ENCODE peak calls at places on chromosomes 12 and 14, in four cellular contexts. E is stimulated activated CD4-positive, alpha-beta T cell treated with anti-CD3 and anti-CD28 coated beads, Interleukin-15, amount 100 ng/mL, for 24 hours; B is neural progenitor cell; K is GM10248. X is an unnamed sample.

GRCh38 chr12:67506739-67507138 is 141.8 kb upstream of the DYRK2 start:
- DNase-seq in K (no peak), B (peak), E (no peak), X (no peak)

GRCh38 chr12:57160741-57161140 is 13.3 kb upstream of the LRP1-AS start:
- DNase-seq in E (no peak), B (no peak), K (no peak), X (no peak)

GRCh38 chr14:38866461-38866860 is 236.6 kb downstream of the SEC23A start:
- DNase-seq in E (no peak), K (no peak), B (no peak), X (no peak)

GRCh38 chr14:89349196-89350008 is 67.6 kb downstream of the FOXN3 start:
- DNase-seq in E (no peak), B (peak), K (no peak), X (peak)

GRCh38 chr12:88015825-88016224 is 13.4 kb downstream of the C12orf50 start:
- DNase-seq in K (no peak), E (no peak), B (no peak), X (no peak)

GRCh38 chr12:69873429-69873828 is 48.4 kb downstream of the MYRFL start:
- DNase-seq in B (no peak), K (no peak), E (no peak), X (no peak)

GRCh38 chr12:63899396-63899795 is 54.9 kb downstream of the SRGAP1 start:
- DNase-seq in K (no peak), E (no peak), B (no peak), X (no peak)

GRCh38 chr12:21656931-21657335 is 709 bp downstream of the LDHB start:
- DNase-seq in B (peak), E (peak), K (peak), X (peak)

GRCh38 chr14:68409355-68409754 is 383.5 kb downstream of the ZFP36L1 start:
- DNase-seq in B (no peak), E (no peak), K (no peak), X (no peak)

GRCh38 chr12:89962648-89963047 is 254.0 kb upstream of the ATP2B1 start:
- DNase-seq in B (no peak), K (no peak), E (no peak), X (no peak)

GRCh38 chr14:27528328-27528727 is 930.5 kb upstream of the NOVA1 start:
- DNase-seq in B (peak), E (no peak), K (no peak), X (peak)

GRCh38 chr12:41274643-41275042 is 86.5 kb downstream of the PDZRN4 start:
- DNase-seq in B (no peak), K (no peak), E (no peak), X (no peak)

GRCh38 chr14:74221741-74222140 is 17.5 kb upstream of the VSX2 start:
- DNase-seq in K (no peak), B (peak), E (no peak), X (no peak)

GRCh38 chr12:18461738-18462137 is 200.4 kb downstream of the PIK3C2G start:
- DNase-seq in E (no peak), B (no peak), K (no peak), X (no peak)

GRCh38 chr14:79056879-79057278 is 886.7 kb downstream of the NRXN3 start:
- DNase-seq in B (no peak), E (no peak), K (no peak), X (no peak)

GRCh38 chr12:71477609-71478008 is 38.0 kb downstream of the LGR5 start:
- DNase-seq in E (no peak), B (no peak), K (no peak), X (no peak)

GRCh38 chr12:113803829-113804140 is 162.3 kb downstream of the RBM19 start:
- DNase-seq in B (no peak), K (no peak), E (no peak), X (no peak)

GRCh38 chr12:107884769-107885694 is 110.5 kb downstream of the ASCL4 start:
- DNase-seq in B (peak), E (peak), K (peak), X (peak)

GRCh38 chr12:27589419-27589818 is 65.4 kb downstream of the PPFIBP1 start:
- DNase-seq in B (no peak), K (no peak), E (no peak), X (no peak)

GRCh38 chr12:5689773-5690172 is 255.3 kb downstream of the ANO2 start:
- DNase-seq in B (no peak), E (no peak), K (no peak), X (no peak)

GRCh38 chr14:58362798-58363412 is 32.8 kb upstream of the TOMM20L start:
- DNase-seq in E (no peak), B (peak), K (peak), X (no peak)

GRCh38 chr12:89650239-89650638 is 58.4 kb downstream of the ATP2B1 start:
- DNase-seq in B (no peak), E (no peak), K (no peak), X (no peak)

GRCh38 chr14:96100171-96101064 is 61.3 kb downstream of the C14orf132 start:
- DNase-seq in B (peak), K (peak), E (peak), X (peak)

GRCh38 chr12:108106599-108106998 is 22.5 kb upstream of the WSCD2 start:
- DNase-seq in K (no peak), B (peak), E (no peak), X (no peak)

GRCh38 chr12:11534064-11534463 is 115.4 kb upstream of the ETV6 start:
- DNase-seq in K (no peak), B (no peak), E (no peak), X (no peak)

GRCh38 chr14:105492966-105493871 is 2.2 kb downstream of the TEDC1 start:
- DNase-seq in E (peak), K (no peak), B (no peak), X (no peak)

GRCh38 chr12:108568653-108569154 is 6.3 kb downstream of the ISCU start:
- DNase-seq in B (no peak), K (peak), E (peak), X (no peak)

GRCh38 chr12:53048780-53049401 is 974 bp upstream of the TNS2 start:
- DNase-seq in E (no peak), K (no peak), B (peak), X (peak)

GRCh38 chr12:112303004-112303403 is 79.2 kb downstream of the HECTD4 start:
- DNase-seq in B (no peak), K (peak), E (peak), X (no peak)

GRCh38 chr12:1590083-1590979 is 4.0 kb downstream of the FBXL14 start:
- DNase-seq in K (no peak), B (peak), E (no peak), X (no peak)

GRCh38 chr12:65414526-65414925 is 136.0 kb downstream of the MSRB3 start:
- DNase-seq in E (no peak), K (no peak), B (no peak), X (no peak)

GRCh38 chr14:90487462-90487861 is 90.6 kb downstream of the CALM1 start:
- DNase-seq in E (no peak), K (peak), B (no peak), X (no peak)

GRCh38 chr12:85076688-85077430 is 40.7 kb downstream of the LRRIQ1 start:
- DNase-seq in K (peak), B (peak), E (no peak), X (no peak)

GRCh38 chr12:50686406-50686805 is 77.5 kb upstream of the ATF1 start:
- DNase-seq in E (no peak), K (no peak), B (no peak), X (no peak)

GRCh38 chr12:40016960-40017359 is 88.9 kb downstream of the SLC2A13 start:
- DNase-seq in K (no peak), B (no peak), E (no peak), X (no peak)

GRCh38 chr12:52435659-52435999 is 1.5 kb upstream of the KRT75 start:
- DNase-seq in B (no peak), K (no peak), E (no peak), X (no peak)

GRCh38 chr12:48997719-48998496 is 1.3 kb downstream of the DDN start:
- DNase-seq in E (peak), K (peak), B (peak), X (peak)

GRCh38 chr12:46371718-46372130 is 849 bp downstream of the SLC38A2 start:
- DNase-seq in K (peak), E (peak), B (peak), X (peak)

X was measured in endothelial cell.